ENCODE peak calls at places on chromosomes 6 and 20, in six cellular contexts. D, N, U, G, K and Q are unnamed samples.

GRCh38 chr20:1804554-1804956 is 90.7 kb upstream of the SIRPA start:
- DNase-seq in N (no peak), G (no peak), D (no peak), U (no peak), K (no peak), Q (no peak)

GRCh38 chr6:158803733-158804143 is 15.4 kb downstream of the EZR start:
- DNase-seq in D (no peak), G (no peak), K (peak), U (peak), N (no peak), Q (no peak)

GRCh38 chr6:105595829-105596228 is 192.9 kb upstream of the PREP start:
- DNase-seq in K (no peak), D (no peak), N (no peak), G (no peak), U (no peak), Q (no peak)

GRCh38 chr6:116568111-116568510 is 3.2 kb upstream of the RWDD1 start:
- DNase-seq in N (no peak), D (no peak), U (no peak), K (no peak), G (peak), Q (no peak)

GRCh38 chr6:33170176-33171095 is 21.8 kb downstream of the COL11A2 start:
- DNase-seq in G (no peak), K (no peak), D (no peak), N (no peak), U (no peak), Q (no peak)

GRCh38 chr6:142943746-142944125 is 1.2 kb downstream of the HIVEP2 start:
- DNase-seq in U (peak), K (peak), G (peak), N (peak), D (no peak), Q (peak)

GRCh38 chr20:37303637-37304036 is 14.2 kb downstream of the MANBAL start:
- DNase-seq in G (no peak), D (no peak), K (peak), U (no peak), N (no peak), Q (no peak)

GRCh38 chr20:41329435-41330342 is 10.9 kb upstream of the LPIN3 start:
- DNase-seq in K (peak), G (peak), U (peak), D (peak), N (peak), Q (no peak)

GRCh38 chr6:158718431-158719126 is 68.7 kb downstream of the SYTL3 start:
- DNase-seq in D (peak), U (no peak), N (peak), G (no peak), K (peak), Q (peak)

GRCh38 chr6:12656841-12657435 is 59.6 kb upstream of the PHACTR1 start:
- DNase-seq in D (no peak), K (no peak), G (no peak), U (peak), N (no peak), Q (no peak)

GRCh38 chr20:1803216-1804128 is 91.7 kb upstream of the SIRPA start:
- DNase-seq in D (no peak), K (peak), U (peak), G (peak), N (peak), Q (peak)

GRCh38 chr6:26087284-26088115 is at the start of gene HFE:
- DNase-seq in U (peak), G (peak), N (peak), D (no peak), K (peak), Q (no peak)

GRCh38 chr6:170063431-170063830 is 227.4 kb downstream of the DLL1 start:
- DNase-seq in D (no peak), G (no peak), U (no peak), N (no peak), K (no peak), Q (no peak)

GRCh38 chr20:60078351-60079250 is 120.4 kb downstream of the CDH26 start:
- DNase-seq in K (peak), G (no peak), N (no peak), U (no peak), D (no peak), Q (no peak)

GRCh38 chr20:58720890-58721289 is 28.3 kb downstream of the NPEPL1 start:
- DNase-seq in U (no peak), N (no peak), G (no peak), K (no peak), D (no peak), Q (no peak)

GRCh38 chr6:118100763-118101162 is 193.7 kb downstream of the SLC35F1 start:
- DNase-seq in G (no peak), K (no peak), N (no peak), D (no peak), U (peak), Q (no peak)

DNA sequence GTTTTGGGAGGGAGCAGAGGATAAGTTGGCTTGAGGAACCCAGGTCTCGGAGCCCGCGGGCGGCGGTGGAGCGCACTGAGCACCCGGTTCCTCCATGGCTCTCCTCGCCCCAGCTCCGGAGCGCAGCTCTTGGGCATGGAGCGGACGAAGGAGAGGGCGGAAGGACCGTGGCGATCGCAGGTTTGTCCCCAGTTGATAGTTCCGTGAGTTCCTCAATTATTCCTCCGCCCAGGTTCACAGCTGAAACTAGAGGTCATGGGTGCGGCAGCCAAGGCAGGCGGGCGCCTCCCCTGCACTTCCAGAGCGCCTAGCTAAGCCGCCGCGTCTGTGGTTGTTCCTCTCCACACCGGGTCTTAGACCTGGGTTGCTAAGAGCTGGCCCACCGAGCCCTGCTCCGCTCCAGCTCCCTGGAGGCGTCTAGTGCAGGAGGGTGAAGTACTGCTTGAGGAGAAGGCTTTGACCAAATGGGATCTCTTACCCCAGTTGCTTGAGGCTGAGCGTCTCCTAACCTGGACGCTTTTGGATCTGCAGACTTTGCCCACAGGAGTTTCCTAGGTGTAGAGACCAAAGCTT is at the start of gene HTR1B:
- DNase-seq in K (no peak), D (no peak), U (peak), N (peak), G (peak), Q (peak)
- H2AFZ ChIP-seq in K (peak), D (peak), U (peak), N (peak), G (peak), Q (peak)

GRCh38 chr20:12891643-12892042 is 117.1 kb upstream of the SPTLC3 start:
- DNase-seq in U (no peak), K (no peak), N (no peak), G (no peak), D (no peak), Q (no peak)

GRCh38 chr20:12896180-12896579 is 112.6 kb upstream of the SPTLC3 start:
- DNase-seq in K (no peak), D (no peak), N (no peak), U (no peak), G (no peak), Q (no peak)

DNA sequence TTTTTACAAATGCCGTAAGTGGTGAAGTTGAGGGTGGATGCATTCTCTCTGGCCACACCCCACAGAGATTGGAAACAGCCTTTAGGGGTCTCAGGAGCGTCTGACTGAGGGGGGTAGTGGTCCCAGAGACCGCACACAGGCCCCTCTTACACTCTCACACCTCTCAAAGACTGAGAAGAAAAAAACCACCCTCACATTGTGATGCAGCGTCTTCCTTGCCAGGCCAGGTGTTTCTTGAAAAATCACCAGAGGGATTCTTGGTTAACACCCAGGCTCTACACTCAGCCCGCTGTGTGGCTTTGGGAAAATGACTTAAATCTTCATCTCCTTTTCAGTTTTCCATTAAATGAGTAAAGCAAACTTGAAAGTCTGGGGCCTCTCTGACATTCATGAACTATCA is 115.8 kb upstream of the SPTLC3 start:
- DNase-seq in U (no peak), N (no peak), D (no peak), G (no peak), K (no peak), Q (no peak)
- H2AFZ ChIP-seq in U (no peak), N (no peak), D (no peak), G (no peak), K (no peak), Q (no peak)

GRCh38 chr20:19885981-19886665 is 128.1 kb downstream of the RIN2 start:
- DNase-seq in D (no peak), U (peak), N (peak), K (peak), G (peak), Q (no peak)
- H2AFZ ChIP-seq in D (no peak), U (peak), N (peak), K (no peak), G (peak), Q (no peak)

GRCh38 chr20:51613576-51613975 is 71.1 kb upstream of the NFATC2 start:
- DNase-seq in D (no peak), G (no peak), U (no peak), K (no peak), N (no peak), Q (no peak)

GRCh38 chr20:51610761-51611624 is 68.5 kb upstream of the NFATC2 start:
- DNase-seq in G (no peak), N (no peak), D (no peak), U (no peak), K (no peak), Q (no peak)

GRCh38 chr20:51612896-51613295 is 70.4 kb upstream of the NFATC2 start:
- DNase-seq in N (no peak), K (no peak), G (no peak), U (no peak), D (no peak), Q (no peak)

GRCh38 chr20:51610111-51610510 is 67.6 kb upstream of the NFATC2 start:
- DNase-seq in D (no peak), N (no peak), K (no peak), G (no peak), U (no peak), Q (no peak)

GRCh38 chr20:51611625-51611890 is 69.0 kb upstream of the NFATC2 start:
- DNase-seq in K (no peak), G (no peak), N (no peak), D (no peak), U (peak), Q (no peak)
- H2AFZ ChIP-seq in K (no peak), G (no peak), N (no peak), D (no peak), U (no peak), Q (no peak)